ENCODE peak calls at places on chromosomes 4 and X, in ten cellular contexts. One of them, this sample, is unnamed.

GRCh38 chr4:170398228-170398627 is 308.5 kb upstream of the AADAT start:
- DNase-seq in T follicular helper cell: no peak
- DNase-seq in activated naive CD4-positive, alpha-beta T cell: no peak
- DNase-seq in Daoy: no peak
- DNase-seq in naive thymus-derived CD8-positive, alpha-beta T cell: no peak
- DNase-seq in substantia nigra: no peak
- DNase-seq in T-helper 1 cell: no peak
- DNase-seq in MG63: no peak
- DNase-seq in NCI-H774: no peak
- DNase-seq in GM04503: no peak
- DNase-seq in this sample: no peak

GRCh38 chrX:147069926-147070325 is 255.4 kb upstream of the CXorf51A start:
- DNase-seq in NCI-H774: no peak
- DNase-seq in Daoy: no peak
- DNase-seq in naive thymus-derived CD8-positive, alpha-beta T cell: no peak
- DNase-seq in T-helper 1 cell: no peak
- DNase-seq in T follicular helper cell: no peak
- DNase-seq in activated naive CD4-positive, alpha-beta T cell: no peak
- DNase-seq in substantia nigra: no peak
- DNase-seq in MG63: no peak
- DNase-seq in GM04503: no peak
- DNase-seq in this sample: no peak

GRCh38 chr4:25860586-25861421 is 2.0 kb downstream of the SEL1L3 start:
- DNase-seq in activated naive CD4-positive, alpha-beta T cell: no peak
- DNase-seq in T follicular helper cell: no peak
- DNase-seq in naive thymus-derived CD8-positive, alpha-beta T cell: no peak
- DNase-seq in substantia nigra: no peak
- DNase-seq in Daoy: no peak
- DNase-seq in GM04503: no peak
- DNase-seq in NCI-H774: no peak
- DNase-seq in T-helper 1 cell: no peak
- DNase-seq in MG63: no peak
- DNase-seq in this sample: no peak

GRCh38 chr4:165325732-165326512 is 1.5 kb upstream of the MSMO1 start:
- DNase-seq in T follicular helper cell: no peak
- DNase-seq in naive thymus-derived CD8-positive, alpha-beta T cell: no peak
- DNase-seq in T-helper 1 cell: no peak
- DNase-seq in Daoy: peak; percentile 79
- DNase-seq in NCI-H774: no peak
- DNase-seq in GM04503: peak; percentile 34
- DNase-seq in MG63: peak; percentile 28
- DNase-seq in substantia nigra: no peak
- DNase-seq in activated naive CD4-positive, alpha-beta T cell: no peak
- DNase-seq in this sample: peak; percentile 39

GRCh38 chr4:177558995-177559394 is 116.8 kb upstream of the AGA start:
- DNase-seq in substantia nigra: no peak
- DNase-seq in activated naive CD4-positive, alpha-beta T cell: no peak
- DNase-seq in Daoy: no peak
- DNase-seq in MG63: no peak
- DNase-seq in NCI-H774: no peak
- DNase-seq in naive thymus-derived CD8-positive, alpha-beta T cell: no peak
- DNase-seq in GM04503: no peak
- DNase-seq in T-helper 1 cell: no peak
- DNase-seq in T follicular helper cell: no peak
- DNase-seq in this sample: no peak

GRCh38 chrX:111896148-111896547 is 20.2 kb downstream of the TRPC5OS start:
- DNase-seq in NCI-H774: no peak
- DNase-seq in T-helper 1 cell: no peak
- DNase-seq in MG63: no peak
- DNase-seq in naive thymus-derived CD8-positive, alpha-beta T cell: no peak
- DNase-seq in T follicular helper cell: no peak
- DNase-seq in GM04503: no peak
- DNase-seq in substantia nigra: no peak
- DNase-seq in activated naive CD4-positive, alpha-beta T cell: no peak
- DNase-seq in Daoy: no peak
- DNase-seq in this sample: no peak

GRCh38 chrX:8607326-8607725 is 124.6 kb downstream of the ANOS1 start:
- DNase-seq in T-helper 1 cell: no peak
- DNase-seq in activated naive CD4-positive, alpha-beta T cell: no peak
- DNase-seq in naive thymus-derived CD8-positive, alpha-beta T cell: no peak
- DNase-seq in MG63: no peak
- DNase-seq in GM04503: no peak
- DNase-seq in Daoy: no peak
- DNase-seq in substantia nigra: no peak
- DNase-seq in NCI-H774: no peak
- DNase-seq in T follicular helper cell: no peak
- DNase-seq in this sample: no peak

GRCh38 chrX:68985135-68985725 is 156.4 kb downstream of the EFNB1 start:
- DNase-seq in activated naive CD4-positive, alpha-beta T cell: no peak
- DNase-seq in GM04503: no peak
- DNase-seq in substantia nigra: no peak
- DNase-seq in NCI-H774: no peak
- DNase-seq in T follicular helper cell: no peak
- DNase-seq in MG63: no peak
- DNase-seq in T-helper 1 cell: no peak
- DNase-seq in naive thymus-derived CD8-positive, alpha-beta T cell: no peak
- DNase-seq in Daoy: no peak
- DNase-seq in this sample: no peak

GRCh38 chrX:133661962-133662839 is 246.9 kb upstream of the GPC4 start:
- DNase-seq in T follicular helper cell: no peak
- DNase-seq in MG63: no peak
- DNase-seq in GM04503: no peak
- DNase-seq in NCI-H774: no peak
- DNase-seq in activated naive CD4-positive, alpha-beta T cell: no peak
- DNase-seq in naive thymus-derived CD8-positive, alpha-beta T cell: no peak
- DNase-seq in Daoy: no peak
- DNase-seq in substantia nigra: no peak
- DNase-seq in T-helper 1 cell: no peak
- DNase-seq in this sample: peak; percentile 37

GRCh38 chr4:69977582-69977981 is 12.1 kb upstream of the CSN2 start:
- DNase-seq in T follicular helper cell: no peak
- DNase-seq in naive thymus-derived CD8-positive, alpha-beta T cell: no peak
- DNase-seq in T-helper 1 cell: no peak
- DNase-seq in NCI-H774: no peak
- DNase-seq in substantia nigra: no peak
- DNase-seq in activated naive CD4-positive, alpha-beta T cell: no peak
- DNase-seq in Daoy: no peak
- DNase-seq in MG63: peak; percentile 24
- DNase-seq in GM04503: no peak
- DNase-seq in this sample: no peak

GRCh38 chr4:91958651-91959050 is 345.1 kb upstream of the GRID2 start:
- DNase-seq in Daoy: no peak
- DNase-seq in activated naive CD4-positive, alpha-beta T cell: no peak
- DNase-seq in T follicular helper cell: no peak
- DNase-seq in substantia nigra: no peak
- DNase-seq in GM04503: no peak
- DNase-seq in naive thymus-derived CD8-positive, alpha-beta T cell: no peak
- DNase-seq in NCI-H774: no peak
- DNase-seq in T-helper 1 cell: no peak
- DNase-seq in MG63: peak; percentile 9
- DNase-seq in this sample: no peak

GRCh38 chrX:71107245-71107644 is 705 bp upstream of the CXorf65 start:
- DNase-seq in T-helper 1 cell: no peak
- DNase-seq in substantia nigra: no peak
- DNase-seq in naive thymus-derived CD8-positive, alpha-beta T cell: no peak
- DNase-seq in Daoy: no peak
- DNase-seq in T follicular helper cell: no peak
- DNase-seq in NCI-H774: no peak
- DNase-seq in GM04503: no peak
- DNase-seq in MG63: no peak
- DNase-seq in activated naive CD4-positive, alpha-beta T cell: no peak
- DNase-seq in this sample: no peak

GRCh38 chr4:101835121-101835904 is 44.8 kb downstream of the BANK1 start:
- DNase-seq in T follicular helper cell: no peak
- DNase-seq in substantia nigra: peak; percentile 14
- DNase-seq in naive thymus-derived CD8-positive, alpha-beta T cell: no peak
- DNase-seq in activated naive CD4-positive, alpha-beta T cell: no peak
- DNase-seq in MG63: peak; percentile 0
- DNase-seq in Daoy: no peak
- DNase-seq in T-helper 1 cell: no peak
- DNase-seq in NCI-H774: peak; percentile 18
- DNase-seq in GM04503: peak; percentile 4
- DNase-seq in this sample: no peak

GRCh38 chr4:83961575-83961974 is 425.7 kb downstream of the GPAT3 start:
- DNase-seq in NCI-H774: no peak
- DNase-seq in T follicular helper cell: no peak
- DNase-seq in substantia nigra: no peak
- DNase-seq in naive thymus-derived CD8-positive, alpha-beta T cell: no peak
- DNase-seq in GM04503: no peak
- DNase-seq in activated naive CD4-positive, alpha-beta T cell: no peak
- DNase-seq in MG63: no peak
- DNase-seq in T-helper 1 cell: no peak
- DNase-seq in Daoy: no peak
- DNase-seq in this sample: no peak

GRCh38 chr4:109609431-109609830 is 49.4 kb downstream of the MCUB start:
- DNase-seq in naive thymus-derived CD8-positive, alpha-beta T cell: no peak
- DNase-seq in GM04503: no peak
- DNase-seq in activated naive CD4-positive, alpha-beta T cell: no peak
- DNase-seq in substantia nigra: no peak
- DNase-seq in T-helper 1 cell: no peak
- DNase-seq in T follicular helper cell: no peak
- DNase-seq in NCI-H774: no peak
- DNase-seq in MG63: no peak
- DNase-seq in Daoy: no peak
- DNase-seq in this sample: no peak

GRCh38 chrX:128007882-128008281 is 44.3 kb downstream of the ACTRT1 start:
- DNase-seq in GM04503: no peak
- DNase-seq in naive thymus-derived CD8-positive, alpha-beta T cell: no peak
- DNase-seq in substantia nigra: no peak
- DNase-seq in Daoy: no peak
- DNase-seq in T-helper 1 cell: no peak
- DNase-seq in NCI-H774: no peak
- DNase-seq in MG63: no peak
- DNase-seq in T follicular helper cell: no peak
- DNase-seq in activated naive CD4-positive, alpha-beta T cell: no peak
- DNase-seq in this sample: no peak

GRCh38 chr4:136931771-136932170 is 600.5 kb downstream of the PCDH18 start:
- DNase-seq in Daoy: no peak
- DNase-seq in activated naive CD4-positive, alpha-beta T cell: no peak
- DNase-seq in GM04503: no peak
- DNase-seq in T follicular helper cell: no peak
- DNase-seq in NCI-H774: no peak
- DNase-seq in T-helper 1 cell: no peak
- DNase-seq in MG63: no peak
- DNase-seq in naive thymus-derived CD8-positive, alpha-beta T cell: no peak
- DNase-seq in substantia nigra: no peak
- DNase-seq in this sample: no peak

GRCh38 chr4:15832523-15833451 is 54.7 kb downstream of the CD38 start:
- DNase-seq in GM04503: no peak
- DNase-seq in activated naive CD4-positive, alpha-beta T cell: no peak
- DNase-seq in Daoy: no peak
- DNase-seq in T follicular helper cell: no peak
- DNase-seq in NCI-H774: no peak
- DNase-seq in naive thymus-derived CD8-positive, alpha-beta T cell: no peak
- DNase-seq in T-helper 1 cell: no peak
- DNase-seq in substantia nigra: no peak
- DNase-seq in MG63: no peak
- DNase-seq in this sample: no peak

GRCh38 chr4:87353592-87353991 is 30.9 kb upstream of the HSD17B13 start:
- DNase-seq in T follicular helper cell: peak; percentile 11
- DNase-seq in MG63: peak; percentile 20
- DNase-seq in Daoy: peak; percentile 8
- DNase-seq in T-helper 1 cell: peak; percentile 13
- DNase-seq in substantia nigra: peak; percentile 2
- DNase-seq in GM04503: no peak
- DNase-seq in NCI-H774: no peak
- DNase-seq in naive thymus-derived CD8-positive, alpha-beta T cell: peak; percentile 36
- DNase-seq in activated naive CD4-positive, alpha-beta T cell: no peak
- DNase-seq in this sample: no peak

GRCh38 chr4:94603170-94603747 is 151.5 kb downstream of the PDLIM5 start:
- DNase-seq in GM04503: no peak
- DNase-seq in T follicular helper cell: no peak
- DNase-seq in naive thymus-derived CD8-positive, alpha-beta T cell: no peak
- DNase-seq in T-helper 1 cell: no peak
- DNase-seq in MG63: peak; percentile 28
- DNase-seq in Daoy: peak; percentile 47
- DNase-seq in substantia nigra: no peak
- DNase-seq in NCI-H774: no peak
- DNase-seq in activated naive CD4-positive, alpha-beta T cell: no peak
- DNase-seq in this sample: no peak

GRCh38 chr4:106707776-106708603 is 328.1 kb downstream of the DKK2 start:
- DNase-seq in T-helper 1 cell: no peak
- DNase-seq in naive thymus-derived CD8-positive, alpha-beta T cell: no peak
- DNase-seq in GM04503: peak; percentile 24
- DNase-seq in Daoy: no peak
- DNase-seq in MG63: peak; percentile 23
- DNase-seq in substantia nigra: no peak
- DNase-seq in NCI-H774: no peak
- DNase-seq in activated naive CD4-positive, alpha-beta T cell: no peak
- DNase-seq in T follicular helper cell: no peak
- DNase-seq in this sample: no peak

GRCh38 chrX:20382518-20383291 is 116.0 kb upstream of the RPS6KA3 start:
- DNase-seq in GM04503: no peak
- DNase-seq in Daoy: peak; percentile 21
- DNase-seq in MG63: peak; percentile 58
- DNase-seq in naive thymus-derived CD8-positive, alpha-beta T cell: no peak
- DNase-seq in NCI-H774: no peak
- DNase-seq in T-helper 1 cell: no peak
- DNase-seq in activated naive CD4-positive, alpha-beta T cell: no peak
- DNase-seq in substantia nigra: no peak
- DNase-seq in T follicular helper cell: no peak
- DNase-seq in this sample: no peak

GRCh38 chr4:115938764-115939443 is 825.5 kb upstream of the NDST4 start:
- DNase-seq in NCI-H774: no peak
- DNase-seq in T follicular helper cell: no peak
- DNase-seq in activated naive CD4-positive, alpha-beta T cell: no peak
- DNase-seq in Daoy: no peak
- DNase-seq in MG63: no peak
- DNase-seq in naive thymus-derived CD8-positive, alpha-beta T cell: no peak
- DNase-seq in T-helper 1 cell: no peak
- DNase-seq in substantia nigra: no peak
- DNase-seq in GM04503: no peak
- DNase-seq in this sample: no peak

GRCh38 chrX:15863944-15864491 is 9.4 kb upstream of the AP1S2 start:
- DNase-seq in Daoy: no peak
- DNase-seq in NCI-H774: no peak
- DNase-seq in T-helper 1 cell: no peak
- DNase-seq in T follicular helper cell: no peak
- DNase-seq in naive thymus-derived CD8-positive, alpha-beta T cell: no peak
- DNase-seq in MG63: no peak
- DNase-seq in activated naive CD4-positive, alpha-beta T cell: no peak
- DNase-seq in substantia nigra: no peak
- DNase-seq in GM04503: no peak
- DNase-seq in this sample: no peak

This sample was measured in AG09319.